ENCODE peak calls at places on chromosomes 5 and 9, in six cellular contexts. F is cardiac muscle cell, E is sigmoid colon, H is tibial nerve, L is HFF-Myc, T is PC-3. K is an unnamed sample.
A peak's percentile ranks its signal among the peaks of the same experiment; 100 is the strongest.

GRCh38 chr5:139710370-139711066 is 62.4 kb downstream of the CXXC5 start:
- DNase-seq in F (peak; percentile 77), E (peak; percentile 72), H (no peak), L (no peak), T (no peak), K (peak; percentile 60)

GRCh38 chr5:61631438-61631941 is 299.4 kb downstream of the ZSWIM6 start:
- DNase-seq in F (peak; percentile 74), E (peak; percentile 89), H (peak; percentile 35), L (no peak), T (no peak), K (no peak)

GRCh38 chr9:69176446-69177135 is 2.5 kb downstream of the TJP2 start:
- DNase-seq in F (no peak), E (no peak), H (no peak), L (no peak), T (no peak), K (no peak)

GRCh38 chr5:74314906-74315305 is 325.6 kb downstream of the ENC1 start:
- DNase-seq in F (no peak), E (no peak), H (no peak), L (no peak), T (peak; percentile 77), K (no peak)

GRCh38 chr9:12813533-12813932 is 38.7 kb downstream of the LURAP1L start:
- DNase-seq in F (no peak), E (no peak), H (no peak), L (no peak), T (no peak), K (no peak)

GRCh38 chr9:7186175-7186574 is 428.4 kb downstream of the KDM4C start:
- DNase-seq in F (peak; percentile 25), E (no peak), H (no peak), L (peak; percentile 11), T (peak; percentile 49), K (no peak)

GRCh38 chr5:172943283-172943841 is 15.9 kb upstream of the RPL26L1 start:
- DNase-seq in F (peak; percentile 93), E (no peak), H (no peak), L (no peak), T (no peak), K (no peak)

GRCh38 chr5:78497573-78498533 is 137.4 kb downstream of the SCAMP1 start:
- DNase-seq in F (no peak), E (no peak), H (no peak), L (no peak), T (no peak), K (no peak)

GRCh38 chr5:179368806-179369529 is 23.7 kb upstream of the ADAMTS2 start:
- DNase-seq in F (no peak), E (peak; percentile 59), H (no peak), L (no peak), T (no peak), K (peak; percentile 38)

GRCh38 chr5:176954050-176954449 is 52.5 kb downstream of the UIMC1 start:
- DNase-seq in F (no peak), E (no peak), H (no peak), L (no peak), T (no peak), K (no peak)

GRCh38 chr9:13778486-13779110 is 499.1 kb upstream of the MPDZ start:
- DNase-seq in F (peak; percentile 37), E (no peak), H (no peak), L (no peak), T (no peak), K (no peak)

GRCh38 chr9:70486127-70486526 is 71.7 kb upstream of the KLF9 start:
- DNase-seq in F (no peak), E (peak; percentile 53), H (no peak), L (no peak), T (no peak), K (no peak)

GRCh38 chr5:77066823-77067442 is 20.2 kb downstream of the ZBED3 start:
- DNase-seq in F (peak; percentile 75), E (no peak), H (no peak), L (no peak), T (peak; percentile 39), K (no peak)

GRCh38 chr5:63963080-63963735 is 963 bp upstream of the HTR1A start:
- DNase-seq in F (peak; percentile 82), E (no peak), H (no peak), L (peak; percentile 41), T (peak; percentile 74), K (no peak)

GRCh38 chr5:1513326-1514026 is 10.3 kb downstream of the LPCAT1 start:
- DNase-seq in F (no peak), E (peak; percentile 43), H (no peak), L (no peak), T (no peak), K (peak; percentile 70)

GRCh38 chr5:52810426-52810825 is 22.7 kb downstream of the ITGA1 start:
- DNase-seq in F (no peak), E (no peak), H (no peak), L (no peak), T (no peak), K (no peak)

GRCh38 chr5:66666778-66667177 is 70.6 kb downstream of the MAST4 start:
- DNase-seq in F (no peak), E (no peak), H (no peak), L (no peak), T (no peak), K (no peak)

GRCh38 chr9:110257097-110257955 is 1.0 kb upstream of the TXN start:
- DNase-seq in F (peak; percentile 30), E (no peak), H (no peak), L (no peak), T (no peak), K (no peak)

GRCh38 chr5:16518606-16519005 is 53.0 kb upstream of the ZNF622 start:
- DNase-seq in F (no peak), E (no peak), H (no peak), L (no peak), T (no peak), K (no peak)

GRCh38 chr5:35194636-35195471 is 35.4 kb downstream of the PRLR start:
- DNase-seq in F (no peak), E (no peak), H (no peak), L (no peak), T (no peak), K (no peak)

GRCh38 chr5:108765647-108766046 is 17.9 kb downstream of the FER start:
- DNase-seq in F (no peak), E (no peak), H (no peak), L (no peak), T (peak; percentile 10), K (no peak)

GRCh38 chr5:80941496-80941895 is 18.7 kb upstream of the RASGRF2 start:
- DNase-seq in F (no peak), E (no peak), H (no peak), L (no peak), T (peak; percentile 23), K (no peak)

GRCh38 chr9:124574944-124575343 is 67.7 kb upstream of the NR5A1 start:
- DNase-seq in F (no peak), E (no peak), H (no peak), L (peak; percentile 66), T (peak; percentile 80), K (no peak)

GRCh38 chr9:75149841-75150241 is 61.5 kb downstream of the OSTF1 start:
- DNase-seq in F (no peak), E (no peak), H (no peak), L (no peak), T (no peak), K (no peak)

GRCh38 chr5:78799254-78800017 is 150.9 kb upstream of the LHFPL2 start:
- DNase-seq in F (peak; percentile 37), E (no peak), H (no peak), L (no peak), T (peak; percentile 10), K (no peak)

GRCh38 chr5:139382371-139382770 is 726 bp downstream of the SLC23A1 start:
- DNase-seq in F (no peak), E (no peak), H (no peak), L (no peak), T (no peak), K (no peak)

GRCh38 chr5:113122053-113122452 is 145.5 kb downstream of the DCP2 start:
- DNase-seq in F (peak; percentile 85), E (peak; percentile 85), H (peak; percentile 30), L (no peak), T (peak; percentile 90), K (no peak)
- TF ChIP-seq CTCF in F (peak; percentile 3), E (no peak), H (no peak), L (no peak), T (no peak), K (no peak)

DNA sequence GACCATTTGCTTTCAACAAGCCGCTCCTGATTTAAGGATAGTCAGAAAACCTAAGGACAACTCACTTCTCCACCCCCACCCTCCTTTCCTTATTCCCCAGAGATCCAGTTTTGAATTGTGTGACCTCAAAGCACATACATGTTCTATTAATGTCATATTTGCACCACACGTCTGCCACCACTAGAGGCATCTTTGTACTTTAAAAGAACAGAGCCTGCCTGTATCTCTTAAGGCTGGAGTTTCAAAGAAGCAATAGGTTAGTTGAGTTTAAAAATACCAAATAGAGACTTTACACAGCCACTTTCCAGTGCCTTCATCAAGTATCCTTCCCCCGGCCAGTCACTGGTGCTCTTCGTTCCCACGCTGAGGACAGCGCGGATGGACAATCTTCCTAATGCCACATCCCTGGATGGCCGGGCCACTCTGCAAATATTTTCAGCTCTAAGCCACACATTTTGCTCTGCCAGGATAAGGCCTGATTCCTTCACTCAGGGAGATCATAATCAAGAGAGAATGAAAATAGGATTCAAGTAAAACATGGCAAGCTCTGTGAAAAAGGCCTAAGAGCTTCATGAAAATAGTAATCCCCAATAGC is 146.3 kb downstream of the SNCAIP start:
- DNase-seq in F (peak; percentile 39), E (no peak), H (no peak), L (no peak), T (peak; percentile 34), K (no peak)
- TF ChIP-seq CTCF in F (peak; percentile 59), E (no peak), H (no peak), L (peak; percentile 55), T (peak; percentile 64), K (peak; percentile 33)

DNA sequence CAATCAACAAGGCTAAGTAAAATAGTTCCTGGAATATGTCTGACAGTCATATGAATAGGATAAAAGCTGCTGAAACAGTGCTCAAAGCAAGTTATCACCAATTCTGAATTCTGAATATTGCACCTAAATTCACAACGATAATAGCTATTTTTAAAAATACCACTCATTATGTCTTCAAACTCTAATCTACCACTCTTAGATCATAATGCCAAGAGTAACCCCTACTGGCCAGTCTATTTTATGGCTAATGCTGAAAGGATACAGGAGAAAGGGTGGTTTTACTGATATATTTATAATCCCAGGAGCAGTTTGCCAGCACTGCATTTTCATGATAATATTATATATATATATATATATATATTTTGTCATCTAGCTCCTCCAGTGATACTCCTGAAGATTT is 232.8 kb downstream of the PDE4D start:
- DNase-seq in F (peak; percentile 58), E (no peak), H (no peak), L (no peak), T (peak; percentile 53), K (no peak)
- TF ChIP-seq CTCF in F (peak; percentile 58), E (no peak), H (no peak), L (peak; percentile 18), T (peak; percentile 55), K (no peak)

GRCh38 chr9:129457325-129457779 is 163.5 kb downstream of the C9orf50 start:
- DNase-seq in F (no peak), E (no peak), H (no peak), L (no peak), T (no peak), K (no peak)

GRCh38 chr9:129459550-129460322 is 161.2 kb downstream of the C9orf50 start:
- DNase-seq in F (no peak), E (peak; percentile 70), H (no peak), L (no peak), T (no peak), K (no peak)

GRCh38 chr9:129460323-129461261 is 160.3 kb downstream of the C9orf50 start:
- DNase-seq in F (peak; percentile 100), E (peak; percentile 99), H (peak; percentile 97), L (peak; percentile 95), T (peak; percentile 91), K (peak; percentile 98)

GRCh38 chr9:129458155-129458661 is 162.7 kb downstream of the C9orf50 start:
- DNase-seq in F (no peak), E (peak; percentile 80), H (no peak), L (no peak), T (no peak), K (no peak)

GRCh38 chr9:129458663-129459549 is 162.0 kb downstream of the C9orf50 start:
- DNase-seq in F (no peak), E (peak; percentile 86), H (no peak), L (no peak), T (no peak), K (no peak)
- TF ChIP-seq CTCF in F (no peak), E (no peak), H (no peak), L (no peak), T (no peak), K (no peak)

K was measured in CD14-positive monocyte.